ENCODE peak calls at places on chromosomes 16 and 17, in nine cellular contexts. K is left ventricle myocardium inferior; P is esophagus squamous epithelium; N is body of pancreas; W is effector memory CD4-positive, alpha-beta T cell; J is testis; U is lower lobe of right lung; R is fibroblast of lung; Q is thoracic aorta. I is an unnamed sample.

GRCh38 chr16:52068447-52069074 is 478.4 kb downstream of the TOX3 start:
- DNase-seq in K (no peak), P (no peak), N (peak; percentile 57), W (no peak), J (peak; percentile 38), U (no peak), R (peak; percentile 14), Q (no peak), I (no peak)

GRCh38 chr16:89289428-89290395 is 72.2 kb downstream of the ZNF778 start:
- DNase-seq in K (peak; percentile 68), P (no peak), N (peak; percentile 75), W (peak; percentile 53), J (peak; percentile 71), U (peak; percentile 85), R (peak; percentile 37), Q (no peak), I (peak; percentile 89)

GRCh38 chr17:58525239-58525638 is 10.8 kb upstream of the MTMR4 start:
- DNase-seq in K (peak; percentile 63), P (no peak), N (peak; percentile 38), W (no peak), J (no peak), U (no peak), R (peak; percentile 90), Q (peak; percentile 31), I (no peak)

GRCh38 chr17:70969540-70970034 is 800.3 kb downstream of the KCNJ2 start:
- DNase-seq in K (no peak), P (no peak), N (no peak), W (no peak), J (no peak), U (no peak), R (no peak), Q (no peak), I (no peak)

GRCh38 chr17:7043544-7044268 is at the start of gene SLC16A11:
- DNase-seq in K (peak; percentile 47), P (no peak), N (peak; percentile 50), W (no peak), J (peak; percentile 54), U (peak; percentile 81), R (no peak), Q (no peak), I (peak; percentile 83)

GRCh38 chr16:2826591-2827480 is 3.3 kb upstream of the ZG16B start:
- DNase-seq in K (no peak), P (no peak), N (no peak), W (no peak), J (no peak), U (peak; percentile 30), R (no peak), Q (no peak), I (peak; percentile 60)

GRCh38 chr17:72412650-72413076 is 291.8 kb downstream of the SOX9 start:
- DNase-seq in K (peak; percentile 29), P (no peak), N (no peak), W (no peak), J (peak; percentile 19), U (no peak), R (no peak), Q (no peak), I (no peak)

GRCh38 chr17:78291944-78292910 is 60.8 kb downstream of the TMEM235 start:
- DNase-seq in K (peak; percentile 42), P (no peak), N (no peak), W (no peak), J (no peak), U (no peak), R (no peak), Q (no peak), I (no peak)

GRCh38 chr17:50563095-50563511 is 2.6 kb downstream of the CACNA1G start:
- DNase-seq in K (no peak), P (no peak), N (no peak), W (no peak), J (no peak), U (no peak), R (no peak), Q (no peak), I (no peak)

GRCh38 chr16:49961087-49961486 is 63.9 kb upstream of the CNEP1R1 start:
- DNase-seq in K (no peak), P (no peak), N (no peak), W (no peak), J (no peak), U (no peak), R (peak; percentile 30), Q (no peak), I (no peak)

GRCh38 chr16:27434141-27435051 is 32.4 kb downstream of the IL21R start:
- DNase-seq in K (no peak), P (no peak), N (no peak), W (no peak), J (peak; percentile 12), U (no peak), R (no peak), Q (no peak), I (peak; percentile 48)

GRCh38 chr16:77660311-77660710 is 62.0 kb upstream of the NUDT7 start:
- DNase-seq in K (no peak), P (no peak), N (no peak), W (no peak), J (no peak), U (no peak), R (peak; percentile 52), Q (no peak), I (no peak)

GRCh38 chr16:30458561-30459394 is 13.1 kb upstream of the SEPHS2 start:
- DNase-seq in K (peak; percentile 38), P (no peak), N (peak; percentile 15), W (peak; percentile 50), J (no peak), U (peak; percentile 84), R (no peak), Q (no peak), I (peak; percentile 84)

GRCh38 chr17:53792997-53793396 is 29.7 kb upstream of the KIF2B start:
- DNase-seq in K (no peak), P (no peak), N (no peak), W (no peak), J (no peak), U (no peak), R (no peak), Q (no peak), I (no peak)

GRCh38 chr16:47358816-47359215 is 102.0 kb downstream of the ITFG1 start:
- DNase-seq in K (no peak), P (no peak), N (no peak), W (no peak), J (no peak), U (no peak), R (peak; percentile 61), Q (no peak), I (no peak)

GRCh38 chr16:15440852-15441251 is 6.5 kb downstream of the BMERB1 start:
- DNase-seq in K (no peak), P (no peak), N (no peak), W (no peak), J (no peak), U (no peak), R (peak; percentile 86), Q (no peak), I (no peak)

GRCh38 chr16:68575082-68575481 is 36.0 kb downstream of the ZFP90 start:
- DNase-seq in K (no peak), P (no peak), N (no peak), W (no peak), J (no peak), U (no peak), R (no peak), Q (no peak), I (no peak)

GRCh38 chr16:68574479-68574878 is 35.4 kb downstream of the ZFP90 start:
- DNase-seq in K (no peak), P (no peak), N (no peak), W (no peak), J (no peak), U (no peak), R (no peak), Q (no peak), I (no peak)

GRCh38 chr16:68577352-68577853 is 38.3 kb downstream of the ZFP90 start:
- DNase-seq in K (no peak), P (no peak), N (no peak), W (no peak), J (no peak), U (no peak), R (no peak), Q (no peak), I (no peak)
- H3K4me3 ChIP-seq in K (no peak overlapping the region), P (no peak overlapping the region), N (no peak overlapping the region), W (no peak overlapping the region), J (no peak overlapping the region), U (no peak overlapping the region), R (no peak overlapping the region), Q (no peak overlapping the region), I (no peak overlapping the region)

DNA sequence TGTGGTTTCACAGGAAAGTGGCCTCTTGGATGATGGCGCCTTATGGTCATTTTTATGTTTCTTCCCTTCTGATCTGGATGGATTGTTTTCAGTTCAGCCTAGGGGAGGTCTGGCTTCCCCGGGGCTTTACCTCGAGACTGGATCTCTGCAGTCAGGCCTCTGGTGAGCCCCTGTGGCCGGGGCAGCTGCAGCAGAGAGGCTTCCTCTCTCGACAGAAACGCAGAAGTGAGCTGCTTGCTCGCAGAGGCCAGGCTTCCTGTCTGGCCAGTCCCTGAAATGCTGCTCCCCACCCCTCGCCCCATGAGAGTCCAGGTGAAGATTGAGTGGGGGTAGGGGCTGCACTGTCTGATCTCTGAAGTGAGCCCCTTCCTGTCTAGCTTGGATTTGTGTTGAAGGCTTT is 44.0 kb downstream of the PLCG2 start:
- DNase-seq in K (peak; percentile 27), P (no peak), N (no peak), W (no peak), J (no peak), U (peak; percentile 67), R (no peak), Q (no peak), I (no peak)
- H3K4me1 ChIP-seq in K (no peaks in the 10 kb centered on the region), P (no peaks in the 10 kb centered on the region), N (no peaks in the 10 kb centered on the region), W (no peaks in the 10 kb centered on the region), J (no peaks in the 10 kb centered on the region), U (peaks cover 22% of the 10 kb centered on the region), R (no peaks in the 10 kb centered on the region), Q (no peaks in the 10 kb centered on the region), I (peaks cover 5% of the 10 kb centered on the region)

GRCh38 chr17:61650749-61651148 is 59.7 kb upstream of the NACA2 start:
- DNase-seq in K (no peak), P (no peak), N (no peak), W (no peak), J (no peak), U (no peak), R (no peak), Q (no peak), I (no peak)
- H3K9me3 ChIP-seq in K (peaks cover 67% of the 10 kb centered on the region), P (no peaks in the 10 kb centered on the region), N (no peaks in the 10 kb centered on the region), W (no peaks in the 10 kb centered on the region), J (no peaks in the 10 kb centered on the region), U (peaks cover 25% of the 10 kb centered on the region), R (no peaks in the 10 kb centered on the region), Q (peaks cover 13% of the 10 kb centered on the region), I (peaks cover 14% of the 10 kb centered on the region)

DNA sequence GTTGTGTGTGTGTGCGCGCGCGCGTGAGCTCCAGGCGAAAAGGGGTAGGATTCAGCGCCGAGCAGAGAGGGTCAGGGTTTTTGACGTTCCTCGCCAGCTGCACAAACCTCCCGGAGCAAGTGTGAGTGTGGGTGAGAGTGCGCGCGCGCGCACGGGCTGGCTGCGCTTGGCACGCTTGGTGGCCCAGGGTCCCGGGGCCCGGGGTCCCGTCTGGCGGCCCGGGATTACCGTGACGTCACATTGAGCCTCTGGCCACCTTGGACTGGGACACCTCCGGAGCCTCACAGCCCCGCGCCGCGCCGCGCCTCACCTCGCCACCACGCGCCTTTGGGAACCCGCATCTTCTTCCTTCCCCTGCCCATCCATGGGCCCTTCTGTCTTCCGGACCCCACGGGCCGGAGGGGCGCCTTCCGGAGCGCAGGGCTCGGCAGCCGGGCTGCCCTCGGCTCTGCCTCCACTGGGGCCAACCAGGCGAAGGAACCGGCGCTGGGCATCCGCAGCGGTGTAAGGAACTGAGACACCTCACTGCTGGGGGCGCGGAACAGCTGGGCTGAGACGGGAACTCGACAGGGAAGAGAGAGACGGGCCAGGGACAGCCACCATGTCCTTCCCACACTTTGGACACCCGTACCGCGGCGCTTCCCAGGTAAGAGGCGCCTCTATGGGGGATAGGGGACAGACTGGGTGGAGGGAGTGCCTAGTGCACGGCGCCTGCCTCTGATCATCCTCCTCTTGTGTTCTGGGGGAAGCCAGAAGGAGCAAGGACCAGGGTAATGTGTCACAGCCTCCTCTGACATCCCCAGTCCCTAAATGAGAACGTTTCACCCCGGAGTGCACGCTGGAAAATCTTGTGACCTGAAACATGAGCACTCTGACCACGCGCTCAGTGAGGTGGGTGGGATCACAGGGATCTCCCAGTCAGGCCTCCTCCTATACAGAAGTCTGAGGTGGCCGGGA is 766 bp downstream of the IRX6 start:
- DNase-seq in K (no peak), P (no peak), N (no peak), W (no peak), J (no peak), U (no peak), R (peak; percentile 1), Q (no peak), I (peak; percentile 74)
- H3K4me3 ChIP-seq in K (peak overlapping the region; percentile 60), P (peak overlapping the region; percentile 56), N (no peak overlapping the region), W (no peak overlapping the region), J (peak overlapping the region; percentile 12), U (peak overlapping the region; percentile 42), R (no peak overlapping the region), Q (peak overlapping the region; percentile 25), I (peak overlapping the region; percentile 45)